ENCODE peak calls at places on chromosomes 5 and 9, in five cellular contexts. W is GM12865; I is HuH-7; R is activated naive CD4-positive, alpha-beta T cell treated with anti-CD3 and anti-CD28 coated beads for 36 hours; N is Caco-2. Q is an unnamed sample.

GRCh38 chr9:136728548-136729123 is 14.1 kb downstream of the LCN10 start:
- DNase-seq in W (peak), I (no peak), R (no peak), N (no peak), Q (no peak)

GRCh38 chr5:92409131-92409530 is 1026.0 kb upstream of the ARRDC3 start:
- DNase-seq in W (no peak), I (no peak), R (no peak), N (no peak), Q (no peak)

GRCh38 chr9:114409103-114409780 is 21.5 kb upstream of the AKNA start:
- DNase-seq in W (peak), I (no peak), R (no peak), N (no peak), Q (no peak)

GRCh38 chr9:13707635-13708410 is 428.3 kb upstream of the MPDZ start:
- DNase-seq in W (no peak), I (no peak), R (no peak), N (no peak), Q (no peak)

GRCh38 chr9:137611623-137612609 is 6.4 kb downstream of the ARRDC1 start:
- DNase-seq in W (no peak), I (peak), R (peak), N (peak), Q (no peak)

GRCh38 chr9:4086119-4087088 is 213.5 kb downstream of the GLIS3 start:
- DNase-seq in W (no peak), I (no peak), R (no peak), N (no peak), Q (no peak)

GRCh38 chr5:55343107-55343506 is 35.3 kb downstream of the MTREX start:
- DNase-seq in W (no peak), I (no peak), R (no peak), N (no peak), Q (no peak)

GRCh38 chr5:14935341-14935740 is 63.8 kb upstream of the ANKH start:
- DNase-seq in W (no peak), I (no peak), R (no peak), N (no peak), Q (no peak)

GRCh38 chr5:88245893-88246244 is 22.8 kb downstream of the TMEM161B start:
- DNase-seq in W (no peak), I (no peak), R (no peak), N (no peak), Q (no peak)

GRCh38 chr5:112886975-112887374 is 25.9 kb downstream of the SRP19 start:
- DNase-seq in W (no peak), I (no peak), R (no peak), N (no peak), Q (no peak)

GRCh38 chr5:61538722-61539501 is 206.9 kb downstream of the ZSWIM6 start:
- DNase-seq in W (no peak), I (no peak), R (no peak), N (no peak), Q (no peak)

GRCh38 chr9:111604054-111604615 is 4.7 kb upstream of the PTGR1 start:
- DNase-seq in W (no peak), I (no peak), R (no peak), N (no peak), Q (no peak)

GRCh38 chr9:133576591-133577462 is 32.4 kb downstream of the FAM163B start:
- DNase-seq in W (no peak), I (no peak), R (no peak), N (no peak), Q (no peak)

GRCh38 chr5:157361865-157362465 is 96.0 kb downstream of the CYFIP2 start:
- DNase-seq in W (no peak), I (no peak), R (no peak), N (no peak), Q (no peak)

GRCh38 chr5:61357745-61358144 is 25.7 kb downstream of the ZSWIM6 start:
- DNase-seq in W (peak), I (no peak), R (peak), N (no peak), Q (no peak)

GRCh38 chr5:25618821-25619220 is 974.0 kb upstream of the CDH10 start:
- DNase-seq in W (no peak), I (no peak), R (no peak), N (no peak), Q (no peak)

GRCh38 chr5:124274949-124275348 is 471.5 kb downstream of the ZNF608 start:
- DNase-seq in W (no peak), I (no peak), R (no peak), N (no peak), Q (no peak)

GRCh38 chr5:180516440-180516839 is 22.3 kb downstream of the CNOT6 start:
- DNase-seq in W (no peak), I (no peak), R (no peak), N (no peak), Q (no peak)